ENCODE peak calls at places on chromosomes 2 and 18, in eight cellular contexts. P is gastrocnemius medialis; E is A549; Y is effector memory CD4-positive, alpha-beta T cell; S is OCI-LY7; H is mesendoderm; D is substantia nigra; R is GM23248. I is an unnamed sample.

GRCh38 chr2:156436477-156437085 is 402 bp downstream of the GPD2 start:
- DNase-seq in H (peak; percentile 59), D (no peak), P (peak; percentile 18), S (peak; percentile 42), Y (no peak), R (peak; percentile 63), E (peak; percentile 21), I (no peak)

GRCh38 chr18:48955528-48956261 is 4.9 kb upstream of the SMAD7 start:
- DNase-seq in E (no peak), H (peak; percentile 80), P (peak; percentile 68), S (peak; percentile 31), Y (no peak), D (no peak), R (peak; percentile 97), I (peak; percentile 79)

GRCh38 chr2:229490167-229490566 is 219.1 kb upstream of the PID1 start:
- DNase-seq in H (no peak), P (no peak), Y (no peak), S (no peak), D (no peak), E (no peak), R (no peak), I (no peak)

GRCh38 chr2:95275601-95276243 is 1.5 kb downstream of the PROM2 start:
- DNase-seq in H (no peak), Y (no peak), S (no peak), R (peak; percentile 44), E (no peak), P (no peak), D (no peak), I (no peak)

GRCh38 chr2:42216712-42217111 is 47.6 kb downstream of the EML4 start:
- DNase-seq in P (no peak), R (peak; percentile 81), Y (no peak), D (no peak), S (no peak), E (peak; percentile 67), H (no peak), I (no peak)

GRCh38 chr18:46211816-46212215 is 107.6 kb downstream of the HAUS1 start:
- DNase-seq in P (no peak), D (no peak), R (peak; percentile 62), Y (no peak), E (no peak), H (no peak), S (no peak), I (no peak)

GRCh38 chr2:145592362-145592761 is 1072.4 kb upstream of the ZEB2 start:
- DNase-seq in E (no peak), P (no peak), R (peak; percentile 36), Y (no peak), H (peak; percentile 11), D (no peak), S (no peak), I (no peak)

GRCh38 chr18:50159654-50160046 is 35.3 kb downstream of the MYO5B start:
- DNase-seq in Y (no peak), S (no peak), P (no peak), R (no peak), D (no peak), E (no peak), H (no peak), I (no peak)

GRCh38 chr2:79971807-79972206 is 332.7 kb downstream of the LRRTM1 start:
- DNase-seq in R (peak; percentile 40), Y (no peak), D (no peak), P (no peak), H (peak; percentile 69), S (no peak), E (no peak), I (no peak)

GRCh38 chr2:228417526-228417925 is 236.0 kb upstream of the SPHKAP start:
- DNase-seq in D (no peak), Y (no peak), R (peak; percentile 41), P (no peak), E (no peak), H (no peak), S (no peak), I (no peak)

GRCh38 chr2:53756644-53757043 is 11.0 kb upstream of the CHAC2 start:
- DNase-seq in E (no peak), P (no peak), Y (no peak), H (no peak), R (no peak), S (no peak), D (no peak), I (no peak)

GRCh38 chr2:198604599-198604998 is 800.2 kb downstream of the PLCL1 start:
- DNase-seq in S (no peak), D (no peak), Y (no peak), R (no peak), E (no peak), H (no peak), P (no peak), I (no peak)

DNA sequence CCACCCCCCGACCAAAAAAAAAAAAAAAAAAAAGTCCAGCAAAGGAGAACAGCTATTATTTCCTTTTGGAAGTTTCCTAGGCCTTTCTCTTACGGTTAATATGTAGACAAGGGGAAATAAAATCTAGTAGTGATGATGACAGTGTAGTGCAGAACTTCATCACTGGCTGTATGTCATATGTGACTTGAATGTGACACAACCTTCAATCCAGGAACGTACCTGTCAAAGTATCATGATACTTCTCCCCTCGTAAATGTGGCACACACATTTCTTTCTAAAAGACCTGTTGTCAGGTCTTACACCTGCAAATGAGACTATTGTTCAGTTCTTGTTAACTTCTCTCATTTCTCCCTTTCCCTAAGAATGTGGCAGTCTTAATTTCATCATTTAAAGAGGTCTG is 173.5 kb downstream of the PRPF40A start:
- DNase-seq in S (no peak), H (no peak), R (no peak), D (no peak), P (no peak), Y (no peak), E (no peak), I (no peak)
- H3K27ac ChIP-seq in S (no peak overlapping the region), H (no peak overlapping the region), R (peak overlapping the region; percentile 76), D (peak overlapping the region; percentile 89), P (peak overlapping the region; percentile 78), Y (no peak overlapping the region), E (peak overlapping the region; percentile 59), I (no peak overlapping the region)

GRCh38 chr2:230974096-230974913 is 21.6 kb upstream of the SPATA3 start:
- DNase-seq in D (no peak), H (no peak), R (peak; percentile 50), P (no peak), Y (peak; percentile 73), E (no peak), S (no peak), I (no peak)

GRCh38 chr2:230969673-230970015 is 26.3 kb upstream of the SPATA3 start:
- DNase-seq in S (no peak), P (no peak), E (no peak), R (no peak), Y (no peak), D (no peak), H (no peak), I (no peak)

GRCh38 chr2:230968921-230969672 is 26.8 kb upstream of the SPATA3 start:
- DNase-seq in R (peak; percentile 42), Y (no peak), D (no peak), S (no peak), H (no peak), E (no peak), P (no peak), I (no peak)

GRCh38 chr2:230975927-230976326 is 20.0 kb upstream of the SPATA3 start:
- DNase-seq in Y (no peak), R (no peak), P (no peak), S (no peak), E (no peak), H (no peak), D (no peak), I (no peak)

DNA sequence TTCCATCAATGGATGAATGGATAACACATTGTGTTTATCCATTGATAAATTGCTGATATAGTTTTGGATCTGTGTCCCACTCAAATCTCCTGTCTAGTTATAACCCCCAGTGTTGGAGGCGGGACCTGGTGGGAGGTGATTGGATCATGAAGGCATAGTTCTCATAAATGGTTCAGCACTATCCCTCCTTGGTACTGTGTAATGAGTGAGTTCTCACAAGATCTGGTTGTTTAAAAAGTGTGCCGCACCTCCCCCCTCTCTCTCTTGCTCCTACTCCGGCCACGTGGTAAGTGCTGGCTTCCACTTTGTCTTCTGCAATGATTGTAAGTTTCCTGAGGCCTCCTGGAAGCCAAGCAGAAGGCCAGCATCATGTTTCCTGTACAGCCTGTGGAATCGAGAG is 23.9 kb upstream of the SPATA3 start:
- DNase-seq in Y (no peak), D (no peak), H (no peak), R (no peak), E (no peak), S (no peak), P (no peak), I (no peak)
- H3K27ac ChIP-seq in Y (no peak overlapping the region), D (no peak overlapping the region), H (no peak overlapping the region), R (no peak overlapping the region), E (no peak overlapping the region), S (no peak overlapping the region), P (no peak overlapping the region), I (no peak overlapping the region)

DNA sequence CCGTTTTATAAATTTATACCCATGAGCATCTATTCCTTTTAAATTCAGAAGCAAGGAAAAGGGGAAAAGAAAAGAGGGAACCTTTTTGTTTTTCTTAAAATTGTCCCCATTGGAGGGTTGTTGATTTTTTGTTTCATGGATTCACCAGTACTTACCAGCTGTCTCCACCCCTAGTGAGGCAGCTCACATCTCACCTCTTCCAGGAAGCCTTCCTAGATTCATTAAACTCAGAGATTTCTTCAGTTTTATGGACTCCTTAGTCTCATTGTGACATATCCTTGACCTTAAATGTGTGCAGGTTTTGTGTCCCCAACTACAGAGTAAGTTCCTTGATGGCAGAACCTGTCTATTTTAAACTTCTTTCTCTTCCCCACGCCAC is 35.9 kb downstream of the EFR3B start:
- DNase-seq in P (no peak), R (no peak), H (no peak), D (no peak), E (no peak), Y (no peak), S (no peak), I (no peak)
- H3K27ac ChIP-seq in P (no peak overlapping the region), R (no peak overlapping the region), H (no peak overlapping the region), D (no peak overlapping the region), E (peak overlapping the region; percentile 46), Y (no peak overlapping the region), S (no peak overlapping the region), I (no peak overlapping the region)

DNA sequence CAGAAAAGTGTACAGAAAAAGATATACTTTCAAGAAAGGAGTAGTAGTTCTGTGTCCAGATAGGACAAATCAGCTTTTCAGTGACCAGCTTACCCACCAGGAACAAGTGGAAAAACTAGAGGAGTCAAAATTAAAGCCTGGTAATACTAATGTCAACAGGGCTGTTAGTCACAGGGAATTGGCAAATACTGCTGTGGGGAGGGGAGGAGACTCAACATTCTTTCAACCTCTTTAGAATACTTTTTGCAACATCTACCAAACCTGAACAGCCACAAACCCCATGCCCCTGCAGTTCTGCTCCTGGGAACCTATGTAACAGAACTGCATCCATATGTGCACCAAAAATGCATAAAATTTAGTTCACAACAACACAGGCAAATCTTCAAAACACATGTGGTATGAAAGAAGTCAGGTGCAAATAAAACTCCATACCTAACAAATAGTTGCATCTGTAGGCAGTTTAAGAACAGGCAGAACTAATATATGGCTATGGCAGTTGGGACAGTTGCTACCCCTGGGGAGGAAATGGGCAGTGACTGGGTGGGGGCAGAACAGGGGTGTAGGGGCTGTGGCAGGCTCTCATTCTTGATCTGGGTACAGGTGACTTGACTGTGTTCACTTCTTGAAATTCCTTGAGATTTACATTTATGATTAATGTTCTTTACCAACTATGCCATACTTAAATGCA is 9.7 kb downstream of the CMPK2 start:
- DNase-seq in Y (no peak), E (no peak), S (no peak), R (peak; percentile 17), D (no peak), P (no peak), H (no peak), I (no peak)
- H3K27ac ChIP-seq in Y (no peak overlapping the region), E (no peak overlapping the region), S (no peak overlapping the region), R (no peak overlapping the region), D (no peak overlapping the region), P (no peak overlapping the region), H (no peak overlapping the region), I (no peak overlapping the region)

I was measured in uterus.